ENCODE peak calls at places on chromosome 7, in five cellular contexts. One of them, this sample, is unnamed.

GRCh38 chr7:31094271-31094670 is 42.2 kb downstream of the ADCYAP1R1 start:
- DNase-seq in left colon: no peak
- DNase-seq in tibial artery: peak; percentile 24
- DNase-seq in DMS 273 treated with DMSO at 0.1 percent for 48 hours: no peak
- DNase-seq in neural progenitor cell: no peak
- DNase-seq in this sample: no peak

GRCh38 chr7:25894002-25894901 is 257.7 kb upstream of the NFE2L3 start:
- DNase-seq in DMS 273 treated with DMSO at 0.1 percent for 48 hours: no peak
- DNase-seq in left colon: peak; percentile 38
- DNase-seq in neural progenitor cell: peak; percentile 58
- DNase-seq in tibial artery: no peak
- DNase-seq in this sample: no peak

GRCh38 chr7:75033064-75033463 is 40.5 kb downstream of the RCC1L start:
- DNase-seq in DMS 273 treated with DMSO at 0.1 percent for 48 hours: no peak
- DNase-seq in tibial artery: no peak
- DNase-seq in neural progenitor cell: peak; percentile 42
- DNase-seq in left colon: no peak
- DNase-seq in this sample: no peak

GRCh38 chr7:96991850-96992623 is 13.3 kb upstream of the DLX6 start:
- DNase-seq in left colon: no peak
- DNase-seq in DMS 273 treated with DMSO at 0.1 percent for 48 hours: no peak
- DNase-seq in tibial artery: no peak
- DNase-seq in neural progenitor cell: peak; percentile 33
- DNase-seq in this sample: no peak

GRCh38 chr7:106276513-106276912 is 8.3 kb downstream of the NAMPT start:
- DNase-seq in neural progenitor cell: no peak
- DNase-seq in left colon: no peak
- DNase-seq in tibial artery: no peak
- DNase-seq in DMS 273 treated with DMSO at 0.1 percent for 48 hours: no peak
- DNase-seq in this sample: no peak

GRCh38 chr7:20745716-20746115 is 41.0 kb downstream of the SP8 start:
- DNase-seq in DMS 273 treated with DMSO at 0.1 percent for 48 hours: no peak
- DNase-seq in tibial artery: no peak
- DNase-seq in neural progenitor cell: peak; percentile 62
- DNase-seq in left colon: no peak
- DNase-seq in this sample: no peak

GRCh38 chr7:55130554-55131198 is 111.9 kb downstream of the EGFR start:
- DNase-seq in tibial artery: peak; percentile 85
- DNase-seq in DMS 273 treated with DMSO at 0.1 percent for 48 hours: no peak
- DNase-seq in left colon: peak; percentile 28
- DNase-seq in neural progenitor cell: peak; percentile 79
- DNase-seq in this sample: peak; percentile 79

GRCh38 chr7:130222-130572 is 62.2 kb upstream of the FAM20C start:
- DNase-seq in tibial artery: no peak
- DNase-seq in neural progenitor cell: no peak
- DNase-seq in left colon: no peak
- DNase-seq in DMS 273 treated with DMSO at 0.1 percent for 48 hours: no peak
- DNase-seq in this sample: no peak

GRCh38 chr7:31478744-31479143 is 35.1 kb upstream of the ITPRID1 start:
- DNase-seq in neural progenitor cell: no peak
- DNase-seq in left colon: no peak
- DNase-seq in DMS 273 treated with DMSO at 0.1 percent for 48 hours: no peak
- DNase-seq in tibial artery: no peak
- DNase-seq in this sample: no peak

GRCh38 chr7:109322833-109323232 is 753.2 kb downstream of the DNAJB9 start:
- DNase-seq in tibial artery: no peak
- DNase-seq in DMS 273 treated with DMSO at 0.1 percent for 48 hours: no peak
- DNase-seq in neural progenitor cell: no peak
- DNase-seq in left colon: no peak
- DNase-seq in this sample: no peak

GRCh38 chr7:27739914-27740448 is at the start of gene TAX1BP1:
- DNase-seq in neural progenitor cell: peak; percentile 96
- DNase-seq in left colon: peak; percentile 96
- DNase-seq in DMS 273 treated with DMSO at 0.1 percent for 48 hours: peak; percentile 95
- DNase-seq in tibial artery: peak; percentile 98
- DNase-seq in this sample: peak; percentile 74

GRCh38 chr7:36396150-36396549 is 6.5 kb downstream of the ANLN start:
- DNase-seq in DMS 273 treated with DMSO at 0.1 percent for 48 hours: no peak
- DNase-seq in tibial artery: no peak
- DNase-seq in left colon: no peak
- DNase-seq in neural progenitor cell: no peak
- DNase-seq in this sample: no peak

GRCh38 chr7:71563276-71563675 is 431.3 kb downstream of the GALNT17 start:
- DNase-seq in neural progenitor cell: no peak
- DNase-seq in left colon: no peak
- DNase-seq in tibial artery: peak; percentile 20
- DNase-seq in DMS 273 treated with DMSO at 0.1 percent for 48 hours: no peak
- DNase-seq in this sample: no peak

GRCh38 chr7:84362360-84362759 is 167.8 kb upstream of the SEMA3A start:
- DNase-seq in left colon: no peak
- DNase-seq in DMS 273 treated with DMSO at 0.1 percent for 48 hours: no peak
- DNase-seq in neural progenitor cell: no peak
- DNase-seq in tibial artery: no peak
- DNase-seq in this sample: no peak

GRCh38 chr7:138705122-138705521 is 4.0 kb upstream of the SVOPL start:
- DNase-seq in neural progenitor cell: no peak
- DNase-seq in DMS 273 treated with DMSO at 0.1 percent for 48 hours: no peak
- DNase-seq in tibial artery: no peak
- DNase-seq in left colon: no peak
- DNase-seq in this sample: no peak

GRCh38 chr7:5234852-5235831 is 45.1 kb downstream of the WIPI2 start:
- DNase-seq in left colon: no peak
- DNase-seq in neural progenitor cell: no peak
- DNase-seq in tibial artery: no peak
- DNase-seq in DMS 273 treated with DMSO at 0.1 percent for 48 hours: no peak
- DNase-seq in this sample: no peak

GRCh38 chr7:120089968-120090367 is 183.0 kb upstream of the KCND2 start:
- DNase-seq in tibial artery: no peak
- DNase-seq in DMS 273 treated with DMSO at 0.1 percent for 48 hours: no peak
- DNase-seq in neural progenitor cell: no peak
- DNase-seq in left colon: no peak
- DNase-seq in this sample: no peak

GRCh38 chr7:43303740-43304241 is 191.3 kb downstream of the HECW1 start:
- DNase-seq in left colon: no peak
- DNase-seq in tibial artery: no peak
- DNase-seq in neural progenitor cell: no peak
- DNase-seq in DMS 273 treated with DMSO at 0.1 percent for 48 hours: no peak
- DNase-seq in this sample: no peak